ENCODE peak calls at places on chromosomes 6 and 20, in ten cellular contexts. T is mesothelial cell of epicardium; S is fibroblast of villous mesenchyme; U is glutamatergic neuron; O is activated T-cell treated with anti-CD3 and anti-CD28 coated beads, Interleukin-2, amount 50 U/mL, for 24 hours; I is hippocampal formation; C is activated CD4-positive, CD25-positive, alpha-beta regulatory T cell; L is stimulated activated CD4-positive, alpha-beta T cell treated with anti-CD3 and anti-CD28 coated beads, Interleukin-4, amount 100 ng/mL, for 1 hour; J is T-helper 2 cell; X is ELF-1. M is an unnamed sample.

GRCh38 chr20:13402171-13402760 is 181.2 kb downstream of the ISM1 start:
- DNase-seq in L (no peak), T (no peak), O (no peak), S (no peak), C (no peak), J (no peak), I (no peak), X (no peak), U (no peak), M (no peak)

GRCh38 chr20:7689151-7689550 is 251.1 kb downstream of the HAO1 start:
- DNase-seq in T (no peak), O (no peak), L (no peak), I (no peak), S (no peak), J (no peak), X (no peak), U (no peak), C (no peak), M (no peak)

GRCh38 chr20:1322511-1323245 is 6.3 kb downstream of the SDCBP2 start:
- DNase-seq in I (no peak), U (no peak), S (peak), O (no peak), X (no peak), T (no peak), C (no peak), L (no peak), J (no peak), M (no peak)

GRCh38 chr6:14211596-14211961 is 94.0 kb downstream of the CD83 start:
- DNase-seq in J (no peak), L (peak), T (peak), O (no peak), U (peak), I (no peak), C (peak), S (peak), X (no peak), M (no peak)

GRCh38 chr20:38435555-38435939 is 419 bp upstream of the SNHG17 start:
- DNase-seq in O (no peak), X (no peak), J (no peak), C (no peak), L (no peak), U (no peak), I (no peak), T (no peak), S (peak), M (no peak)

GRCh38 chr6:142542704-142543233 is 241.0 kb downstream of the ADGRG6 start:
- DNase-seq in L (no peak), U (no peak), C (no peak), T (no peak), S (peak), O (no peak), J (no peak), X (peak), I (no peak), M (no peak)

GRCh38 chr6:125747589-125748533 is 1.6 kb upstream of the HEY2 start:
- DNase-seq in L (peak), C (no peak), O (peak), U (peak), I (peak), X (peak), S (no peak), T (peak), J (peak), M (no peak)

GRCh38 chr6:163354779-163355431 is 59.6 kb upstream of the QKI start:
- DNase-seq in I (peak), C (no peak), T (no peak), O (no peak), S (peak), J (no peak), L (no peak), X (no peak), U (no peak), M (no peak)

GRCh38 chr6:106102034-106102433 is 15.9 kb downstream of the PRDM1 start:
- DNase-seq in O (no peak), I (no peak), C (no peak), L (peak), J (no peak), T (no peak), U (no peak), X (no peak), S (no peak), M (no peak)

GRCh38 chr6:4848382-4849068 is 72.3 kb downstream of the CDYL start:
- DNase-seq in J (no peak), O (no peak), X (peak), C (no peak), S (peak), T (no peak), L (peak), I (no peak), U (peak), M (no peak)

GRCh38 chr6:37566209-37566859 is 66.6 kb upstream of the CCDC167 start:
- DNase-seq in U (peak), J (peak), X (peak), I (peak), L (peak), S (peak), C (peak), T (peak), O (peak), M (no peak)

GRCh38 chr6:89310929-89311328 is 4.2 kb downstream of the GABRR2 start:
- DNase-seq in C (no peak), T (no peak), J (no peak), X (peak), L (no peak), I (no peak), S (peak), O (no peak), U (no peak), M (peak)

GRCh38 chr6:11700118-11700718 is 78.4 kb downstream of the ADTRP start:
- DNase-seq in X (no peak), U (no peak), S (peak), T (no peak), L (no peak), C (no peak), O (no peak), J (no peak), I (no peak), M (no peak)

GRCh38 chr6:23752414-23752813 is 373.6 kb upstream of the NRSN1 start:
- DNase-seq in S (no peak), T (no peak), O (no peak), C (no peak), L (no peak), J (no peak), X (no peak), I (no peak), U (no peak), M (no peak)

GRCh38 chr6:1590580-1590979 is 19.1 kb upstream of the FOXC1 start:
- DNase-seq in U (no peak), T (no peak), J (no peak), I (no peak), S (no peak), O (no peak), C (no peak), X (no peak), L (no peak), M (no peak)

GRCh38 chr6:15905488-15906392 is 223.1 kb upstream of the MYLIP start:
- DNase-seq in L (no peak), X (no peak), I (no peak), T (no peak), O (no peak), S (no peak), J (no peak), U (no peak), C (no peak), M (no peak)

GRCh38 chr20:36666181-36666740 is 20.3 kb upstream of the SLA2 start:
- DNase-seq in S (peak), X (no peak), C (no peak), U (no peak), O (no peak), L (no peak), J (no peak), T (no peak), I (no peak), M (no peak)

GRCh38 chr6:21109421-21110178 is 484.0 kb upstream of the SOX4 start:
- DNase-seq in U (no peak), X (no peak), T (no peak), O (no peak), L (no peak), C (no peak), J (no peak), S (peak), I (no peak), M (peak)

GRCh38 chr20:4297141-4297826 is 281.9 kb upstream of the RNF24 start:
- DNase-seq in T (no peak), C (no peak), L (no peak), I (no peak), U (no peak), O (no peak), J (no peak), X (peak), S (peak), M (no peak)

GRCh38 chr6:17101422-17102257 is at the start of gene STMND1:
- DNase-seq in U (peak), L (no peak), J (no peak), X (peak), S (peak), T (peak), O (peak), I (no peak), C (no peak), M (no peak)

GRCh38 chr6:20933057-20933792 is 399.0 kb downstream of the CDKAL1 start:
- DNase-seq in J (no peak), O (no peak), I (no peak), U (no peak), X (peak), C (no peak), T (no peak), L (no peak), S (no peak), M (no peak)

GRCh38 chr6:14009416-14009815 is 84.7 kb downstream of the RNF182 start:
- DNase-seq in I (no peak), X (no peak), L (no peak), C (no peak), T (no peak), S (no peak), J (no peak), U (no peak), O (no peak), M (no peak)

GRCh38 chr20:324177-325042 is 942 bp upstream of the SOX12 start:
- DNase-seq in L (peak), X (peak), O (peak), C (peak), J (peak), S (peak), U (peak), T (peak), I (peak), M (no peak)

GRCh38 chr20:57390604-57391438 is at the start of gene RBM38:
- DNase-seq in U (peak), X (peak), O (peak), L (peak), J (peak), C (peak), S (peak), T (peak), I (peak), M (no peak)

GRCh38 chr20:53739799-53740785 is 146.5 kb upstream of the ZNF217 start:
- DNase-seq in L (no peak), C (no peak), I (no peak), X (no peak), O (peak), S (peak), U (peak), J (no peak), T (no peak), M (no peak)

GRCh38 chr20:50085481-50086365 is 27.2 kb downstream of the UBE2V1 start:
- DNase-seq in U (peak), J (peak), I (peak), S (peak), C (no peak), L (no peak), O (peak), T (no peak), X (peak), M (no peak)

GRCh38 chr20:63811491-63811875 is 19.6 kb downstream of the ZBTB46 start:
- DNase-seq in C (no peak), X (no peak), O (no peak), S (no peak), T (no peak), L (no peak), I (no peak), U (no peak), J (no peak), M (no peak)

GRCh38 chr6:72952808-72953630 is 272.3 kb downstream of the KHDC1L start:
- DNase-seq in C (no peak), U (no peak), X (no peak), I (no peak), J (no peak), S (no peak), O (no peak), T (no peak), L (no peak), M (no peak)

GRCh38 chr20:40218296-40218955 is 470.6 kb downstream of the MAFB start:
- DNase-seq in I (no peak), L (no peak), T (no peak), X (peak), S (no peak), U (no peak), C (no peak), O (no peak), J (no peak), M (no peak)

GRCh38 chr20:45911486-45912343 is at the start of gene PLTP:
- DNase-seq in X (peak), C (peak), O (peak), L (peak), T (peak), U (peak), I (peak), S (peak), J (peak), M (no peak)

GRCh38 chr6:23415819-23416427 is 710.1 kb upstream of the NRSN1 start:
- DNase-seq in I (no peak), T (no peak), L (no peak), S (no peak), O (no peak), C (no peak), X (no peak), U (no peak), J (no peak), M (no peak)

GRCh38 chr20:62227977-62228958 is 8.2 kb upstream of the HRH3 start:
- DNase-seq in J (no peak), X (peak), C (no peak), U (no peak), S (no peak), T (no peak), I (no peak), L (no peak), O (no peak), M (no peak)